ENCODE peak calls at places on chromosome 18, in nine cellular contexts. N is T-helper 9 cell; X is NCI-H1105; C is GM19239; B is activated CD8-positive, alpha-beta memory T cell treated with anti-CD3 and anti-CD28 coated beads, Interleukin-2, amount 50 U/mL, for 4 hours; U is activated T-helper 1 cell treated with Interleukin-2 at 50 U/mL for 16 hours; J is A549; I is brain microvascular endothelial cell; M is naive thymus-derived CD8-positive, alpha-beta T cell. A is an unnamed sample.

GRCh38 chr18:25230658-25231326 is 121.2 kb downstream of the ZNF521 start:
- DNase-seq in M (no peak), X (no peak), C (no peak), B (no peak), N (no peak), J (no peak), I (peak), U (no peak), A (no peak)

GRCh38 chr18:5073026-5073944 is 123.8 kb downstream of the AKAIN1 start:
- DNase-seq in C (no peak), B (no peak), M (peak), X (peak), N (no peak), U (no peak), I (peak), J (no peak), A (no peak)

GRCh38 chr18:39450958-39451357 is 1885.4 kb upstream of the CELF4 start:
- DNase-seq in B (no peak), J (no peak), M (no peak), U (no peak), I (no peak), X (no peak), N (no peak), C (no peak), A (no peak)

GRCh38 chr18:62287753-62288668 is 37.1 kb upstream of the TNFRSF11A start:
- DNase-seq in J (no peak), I (no peak), C (no peak), N (no peak), X (no peak), B (no peak), M (no peak), U (no peak), A (no peak)

GRCh38 chr18:48560491-48560890 is 21.7 kb downstream of the CTIF start:
- DNase-seq in C (no peak), B (no peak), X (no peak), N (no peak), M (no peak), J (no peak), I (no peak), U (no peak), A (no peak)

GRCh38 chr18:33128581-33128980 is 311.9 kb downstream of the CCDC178 start:
- DNase-seq in X (no peak), B (no peak), U (no peak), I (no peak), J (no peak), C (no peak), N (no peak), M (no peak), A (no peak)

GRCh38 chr18:77366725-77367641 is 117.3 kb downstream of the GALR1 start:
- DNase-seq in B (no peak), X (no peak), J (peak), N (no peak), U (no peak), M (no peak), C (no peak), I (peak), A (no peak)

GRCh38 chr18:34913837-34914755 is 127.1 kb upstream of the MAPRE2 start:
- DNase-seq in N (no peak), J (no peak), I (peak), M (no peak), B (no peak), U (no peak), X (no peak), C (no peak), A (no peak)

GRCh38 chr18:79770501-79770815 is 27.3 kb upstream of the KCNG2 start:
- DNase-seq in U (no peak), N (no peak), C (no peak), B (no peak), I (no peak), M (no peak), X (no peak), J (no peak), A (peak)

GRCh38 chr18:13834501-13835015 is 10.6 kb downstream of the MC5R start:
- DNase-seq in N (no peak), B (no peak), J (no peak), I (no peak), C (no peak), X (no peak), U (no peak), M (no peak), A (no peak)

GRCh38 chr18:36322408-36322728 is 24.9 kb downstream of the FHOD3 start:
- DNase-seq in U (no peak), I (no peak), J (no peak), M (no peak), C (no peak), X (no peak), B (no peak), N (no peak), A (no peak)